ENCODE peak calls at places on chromosomes 16 and 17, in seven cellular contexts. One of them, this sample, is unnamed.
A peak's percentile ranks its signal among the peaks of the same experiment; 100 is the strongest.

GRCh38 chr17:67544364-67544763 is 167.3 kb downstream of the PITPNC1 start:
- DNase-seq in lung: no peak
- DNase-seq in ascending aorta: no peak
- DNase-seq in BE2C: no peak
- DNase-seq in lower leg skin: no peak
- DNase-seq in A673: no peak
- DNase-seq in AG09319: no peak
- DNase-seq in this sample: no peak

GRCh38 chr16:25371342-25371741 is 113.7 kb upstream of the ZKSCAN2 start:
- DNase-seq in BE2C: no peak
- DNase-seq in A673: no peak
- DNase-seq in lung: no peak
- DNase-seq in lower leg skin: no peak
- DNase-seq in AG09319: no peak
- DNase-seq in ascending aorta: no peak
- DNase-seq in this sample: no peak

GRCh38 chr17:77476006-77476405 is 335.2 kb downstream of the SEC14L1 start:
- DNase-seq in A673: no peak
- DNase-seq in lung: no peak
- DNase-seq in BE2C: peak; percentile 48
- DNase-seq in ascending aorta: no peak
- DNase-seq in AG09319: no peak
- DNase-seq in lower leg skin: no peak
- DNase-seq in this sample: no peak

GRCh38 chr17:32659419-32659842 is 172.6 kb downstream of the CDK5R1 start:
- DNase-seq in lung: peak; percentile 63
- DNase-seq in BE2C: peak; percentile 33
- DNase-seq in AG09319: peak; percentile 29
- DNase-seq in ascending aorta: peak; percentile 85
- DNase-seq in A673: peak; percentile 52
- DNase-seq in lower leg skin: peak; percentile 93
- DNase-seq in this sample: no peak

GRCh38 chr17:83196088-83196765 is 116.8 kb downstream of the METRNL start:
- DNase-seq in A673: no peak
- DNase-seq in lung: no peak
- DNase-seq in AG09319: peak; percentile 46
- DNase-seq in lower leg skin: no peak
- DNase-seq in BE2C: peak; percentile 3
- DNase-seq in ascending aorta: no peak
- DNase-seq in this sample: no peak

GRCh38 chr16:16045879-16046278 is 96.5 kb downstream of the ABCC1 start:
- DNase-seq in BE2C: no peak
- DNase-seq in lower leg skin: no peak
- DNase-seq in AG09319: no peak
- DNase-seq in lung: no peak
- DNase-seq in ascending aorta: no peak
- DNase-seq in A673: no peak
- DNase-seq in this sample: no peak

GRCh38 chr16:75567911-75568310 is 1.7 kb downstream of the GABARAPL2 start:
- DNase-seq in AG09319: no peak
- DNase-seq in lower leg skin: no peak
- DNase-seq in BE2C: no peak
- DNase-seq in lung: no peak
- DNase-seq in ascending aorta: no peak
- DNase-seq in A673: no peak
- DNase-seq in this sample: no peak

GRCh38 chr17:60920107-60920506 is 242.5 kb downstream of the BCAS3 start:
- DNase-seq in A673: no peak
- DNase-seq in lung: no peak
- DNase-seq in ascending aorta: no peak
- DNase-seq in lower leg skin: no peak
- DNase-seq in AG09319: no peak
- DNase-seq in BE2C: no peak
- DNase-seq in this sample: no peak

GRCh38 chr16:1331712-1332617 is 1.5 kb upstream of the BAIAP3 start:
- DNase-seq in AG09319: peak; percentile 11
- DNase-seq in BE2C: peak; percentile 61
- DNase-seq in lower leg skin: peak; percentile 94
- DNase-seq in lung: peak; percentile 66
- DNase-seq in ascending aorta: peak; percentile 81
- DNase-seq in A673: no peak
- DNase-seq in this sample: no peak

GRCh38 chr17:19647697-19648474 is 665 bp upstream of the ALDH3A2 start:
- DNase-seq in A673: peak; percentile 74
- DNase-seq in lung: peak; percentile 72
- DNase-seq in AG09319: peak; percentile 25
- DNase-seq in ascending aorta: peak; percentile 90
- DNase-seq in lower leg skin: peak; percentile 94
- DNase-seq in BE2C: peak; percentile 37
- DNase-seq in this sample: peak; percentile 72

GRCh38 chr17:47810901-47811635 is 10.5 kb downstream of the OSBPL7 start:
- DNase-seq in A673: no peak
- DNase-seq in AG09319: no peak
- DNase-seq in ascending aorta: peak; percentile 42
- DNase-seq in BE2C: no peak
- DNase-seq in lower leg skin: peak; percentile 72
- DNase-seq in lung: no peak
- DNase-seq in this sample: no peak

GRCh38 chr17:511833-512251 is 159.2 kb upstream of the RPH3AL start:
- DNase-seq in lower leg skin: no peak
- DNase-seq in ascending aorta: no peak
- DNase-seq in AG09319: no peak
- DNase-seq in BE2C: no peak
- DNase-seq in lung: no peak
- DNase-seq in A673: no peak
- DNase-seq in this sample: no peak

GRCh38 chr16:66832190-66832589 is 1.4 kb upstream of the NAE1 start:
- DNase-seq in A673: no peak
- DNase-seq in AG09319: no peak
- DNase-seq in ascending aorta: no peak
- DNase-seq in lung: no peak
- DNase-seq in BE2C: no peak
- DNase-seq in lower leg skin: no peak
- DNase-seq in this sample: no peak

GRCh38 chr17:71769850-71770249 is 351.0 kb upstream of the SOX9 start:
- DNase-seq in lower leg skin: no peak
- DNase-seq in lung: no peak
- DNase-seq in BE2C: no peak
- DNase-seq in ascending aorta: no peak
- DNase-seq in AG09319: no peak
- DNase-seq in A673: no peak
- DNase-seq in this sample: no peak

GRCh38 chr16:86718118-86718517 is 139.8 kb downstream of the FOXL1 start:
- DNase-seq in A673: no peak
- DNase-seq in lower leg skin: no peak
- DNase-seq in ascending aorta: no peak
- DNase-seq in BE2C: no peak
- DNase-seq in AG09319: no peak
- DNase-seq in lung: no peak
- DNase-seq in this sample: no peak

GRCh38 chr17:42409467-42410351 is 13.3 kb downstream of the CAVIN1 start:
- DNase-seq in lung: peak; percentile 79
- DNase-seq in AG09319: peak; percentile 75
- DNase-seq in ascending aorta: peak; percentile 95
- DNase-seq in lower leg skin: peak; percentile 95
- DNase-seq in BE2C: no peak
- DNase-seq in A673: no peak
- DNase-seq in this sample: no peak

GRCh38 chr16:531494-532125 is 4.1 kb downstream of the CAPN15 start:
- DNase-seq in BE2C: no peak
- DNase-seq in AG09319: no peak
- DNase-seq in lower leg skin: no peak
- DNase-seq in lung: no peak
- DNase-seq in ascending aorta: no peak
- DNase-seq in A673: no peak
- DNase-seq in this sample: no peak

GRCh38 chr16:73040735-73041402 is 7.1 kb downstream of the ZFHX3 start:
- DNase-seq in BE2C: no peak
- DNase-seq in ascending aorta: no peak
- DNase-seq in AG09319: no peak
- DNase-seq in lung: no peak
- DNase-seq in lower leg skin: no peak
- DNase-seq in A673: no peak
- DNase-seq in this sample: no peak

DNA sequence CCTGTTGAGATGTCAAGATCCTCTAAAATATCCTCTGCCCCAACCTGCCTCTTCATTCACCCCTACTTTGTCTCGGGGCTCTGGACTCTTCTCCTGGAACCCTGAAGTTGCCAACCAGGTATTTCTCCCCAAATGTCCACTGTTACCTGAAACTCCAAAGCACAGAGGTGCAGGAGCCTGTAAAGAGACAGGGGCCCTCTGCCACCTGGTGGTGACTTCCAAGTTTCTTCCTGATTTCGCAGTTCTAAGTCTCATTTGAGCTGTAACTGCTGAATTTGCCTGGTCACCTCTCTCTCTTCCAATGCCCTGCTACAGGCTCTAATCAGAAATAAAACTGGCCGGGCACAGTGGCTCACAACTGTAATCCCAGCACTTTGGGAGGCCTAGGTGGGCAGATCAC is 77.1 kb upstream of the RCVRN start:
- DNase-seq in A673: no peak
- DNase-seq in lower leg skin: no peak
- DNase-seq in AG09319: no peak
- DNase-seq in ascending aorta: no peak
- DNase-seq in lung: no peak
- DNase-seq in BE2C: no peak
- DNase-seq in this sample: no peak
- TF ChIP-seq CTCF in A673: peak; percentile 34
- TF ChIP-seq CTCF in lower leg skin: no peak
- TF ChIP-seq CTCF in AG09319: peak; percentile 2
- TF ChIP-seq CTCF in ascending aorta: no peak
- TF ChIP-seq CTCF in lung: no peak
- TF ChIP-seq CTCF in BE2C: no peak
- TF ChIP-seq CTCF in this sample: peak; percentile 57

DNA sequence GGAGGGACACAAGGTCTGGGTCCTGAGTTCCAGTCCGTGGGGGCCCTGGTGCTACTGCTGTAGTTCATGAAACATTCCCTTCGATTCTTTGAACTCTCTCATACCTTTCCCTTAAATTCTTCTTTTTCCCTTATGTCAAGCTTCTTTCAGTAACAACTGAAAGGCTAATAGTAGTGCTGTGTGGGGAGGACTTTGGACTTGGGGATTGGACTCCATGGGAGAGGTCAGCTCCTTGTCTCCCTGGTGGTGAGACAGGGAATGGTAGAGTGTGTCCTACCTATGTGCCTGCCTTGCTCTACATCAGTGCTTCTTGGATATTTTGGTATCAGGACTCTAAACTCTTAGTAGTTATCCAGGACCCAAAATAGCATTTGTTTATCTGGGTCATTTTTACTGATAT is 628.1 kb downstream of the WWOX start:
- DNase-seq in BE2C: no peak
- DNase-seq in ascending aorta: no peak
- DNase-seq in lung: no peak
- DNase-seq in A673: no peak
- DNase-seq in AG09319: no peak
- DNase-seq in lower leg skin: no peak
- DNase-seq in this sample: no peak
- TF ChIP-seq CTCF in BE2C: no peak
- TF ChIP-seq CTCF in ascending aorta: no peak
- TF ChIP-seq CTCF in lung: no peak
- TF ChIP-seq CTCF in A673: no peak
- TF ChIP-seq CTCF in AG09319: no peak
- TF ChIP-seq CTCF in lower leg skin: no peak
- TF ChIP-seq CTCF in this sample: peak; percentile 56

DNA sequence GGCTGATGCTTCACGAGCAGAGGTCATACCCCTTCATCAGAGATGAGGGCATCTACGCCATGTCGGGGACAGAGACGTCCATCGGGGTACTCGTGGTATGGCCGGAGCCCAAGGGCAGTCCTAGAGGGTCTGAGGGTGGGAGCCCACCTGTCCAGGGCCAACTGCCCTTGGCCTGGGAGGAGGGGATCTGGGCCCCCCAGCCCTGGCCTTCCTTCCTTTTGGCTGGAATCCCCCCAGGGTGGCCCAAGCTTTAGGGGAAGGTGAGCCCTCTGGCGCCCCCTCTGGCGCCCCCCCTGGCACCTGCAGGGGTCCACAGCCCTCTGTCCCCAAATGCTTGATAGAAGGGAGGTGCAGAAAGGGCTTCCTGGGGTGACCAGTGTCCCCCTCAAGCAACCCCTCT is 69.3 kb downstream of the SCNN1B start:
- DNase-seq in lower leg skin: no peak
- DNase-seq in lung: no peak
- DNase-seq in A673: no peak
- DNase-seq in BE2C: no peak
- DNase-seq in ascending aorta: no peak
- DNase-seq in AG09319: no peak
- DNase-seq in this sample: no peak
- TF ChIP-seq CTCF in lower leg skin: no peak
- TF ChIP-seq CTCF in lung: no peak
- TF ChIP-seq CTCF in A673: peak; percentile 42
- TF ChIP-seq CTCF in BE2C: no peak
- TF ChIP-seq CTCF in ascending aorta: no peak
- TF ChIP-seq CTCF in AG09319: no peak
- TF ChIP-seq CTCF in this sample: no peak

DNA sequence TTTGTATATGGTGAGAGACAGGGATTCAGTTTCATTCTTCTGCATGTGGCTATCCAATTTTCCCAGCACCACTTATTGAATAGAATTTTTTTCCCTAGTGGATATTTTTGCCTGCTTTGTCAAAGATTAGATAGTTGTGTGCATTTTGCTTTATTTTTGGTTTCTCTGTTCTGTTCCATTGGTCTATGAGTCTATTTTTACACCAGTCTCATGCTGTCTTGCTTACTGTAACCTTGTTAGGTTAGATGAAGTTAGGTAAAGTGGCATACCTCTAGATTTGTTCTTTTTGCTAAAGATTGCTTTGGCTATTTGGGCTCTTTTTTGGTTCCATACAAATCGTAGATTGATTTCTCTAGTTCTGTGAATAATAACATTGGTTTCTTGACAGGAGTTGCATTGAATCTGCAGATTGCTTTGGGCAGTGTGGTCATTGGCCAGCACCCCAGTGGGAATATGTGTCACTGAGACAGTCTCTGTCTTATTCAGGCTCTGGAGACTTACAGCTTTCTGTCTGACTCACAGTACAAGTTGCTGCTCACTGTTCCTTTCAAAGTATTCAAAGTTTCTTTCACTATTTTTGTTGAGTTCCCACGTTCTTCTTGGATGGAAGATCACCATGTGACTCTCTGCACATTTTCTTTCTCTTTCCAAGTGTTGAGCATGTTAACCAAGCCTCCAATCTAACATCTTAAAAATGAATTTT is 709.1 kb downstream of the CDH11 start:
- DNase-seq in A673: no peak
- DNase-seq in AG09319: no peak
- DNase-seq in lower leg skin: no peak
- DNase-seq in BE2C: no peak
- DNase-seq in lung: no peak
- DNase-seq in ascending aorta: no peak
- DNase-seq in this sample: no peak
- TF ChIP-seq CTCF in A673: no peak
- TF ChIP-seq CTCF in AG09319: no peak
- TF ChIP-seq CTCF in lower leg skin: no peak
- TF ChIP-seq CTCF in BE2C: no peak
- TF ChIP-seq CTCF in lung: no peak
- TF ChIP-seq CTCF in ascending aorta: no peak
- TF ChIP-seq CTCF in this sample: no peak

DNA sequence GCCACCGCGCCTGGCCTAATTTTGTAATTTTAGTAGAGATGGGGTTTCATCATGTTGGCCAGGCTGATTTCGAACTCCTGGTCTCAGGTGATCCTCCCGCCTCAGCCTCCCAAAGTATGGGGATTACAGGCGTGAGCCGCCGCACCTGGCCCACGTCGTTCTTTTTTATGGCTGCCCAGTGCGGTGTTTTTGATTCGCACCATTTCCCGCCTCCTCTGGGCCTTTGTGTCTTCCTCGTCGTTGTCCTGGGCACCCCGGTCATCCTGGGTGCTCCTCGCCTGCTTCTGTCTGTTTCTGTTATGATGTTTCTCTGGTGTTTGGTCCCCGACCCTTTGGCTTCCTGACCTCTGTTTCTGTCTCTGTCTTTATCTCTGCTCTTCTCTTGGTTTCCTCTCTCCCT is 15.0 kb downstream of the CBX4 start:
- DNase-seq in ascending aorta: no peak
- DNase-seq in lower leg skin: no peak
- DNase-seq in AG09319: no peak
- DNase-seq in BE2C: no peak
- DNase-seq in lung: no peak
- DNase-seq in A673: no peak
- DNase-seq in this sample: no peak
- TF ChIP-seq CTCF in ascending aorta: no peak
- TF ChIP-seq CTCF in lower leg skin: no peak
- TF ChIP-seq CTCF in AG09319: no peak
- TF ChIP-seq CTCF in BE2C: no peak
- TF ChIP-seq CTCF in lung: no peak
- TF ChIP-seq CTCF in A673: no peak
- TF ChIP-seq CTCF in this sample: no peak